ENCODE peak calls at places on chromosome 13, in ten cellular contexts. H, X, K, O, D, Q, L, M, J and G are unnamed samples.

GRCh38 chr13:52374389-52374788 is 31.6 kb downstream of the THSD1 start:
- DNase-seq in H (no peak), X (no peak), K (no peak), O (no peak), D (no peak), Q (no peak), L (no peak), M (no peak), J (no peak), G (no peak)

GRCh38 chr13:75478659-75479058 is 3.3 kb downstream of the TBC1D4 start:
- DNase-seq in H (no peak), X (no peak), K (no peak), O (no peak), D (no peak), Q (no peak), L (no peak), M (no peak), J (no peak), G (no peak)

GRCh38 chr13:77239312-77239711 is 87.6 kb downstream of the MYCBP2 start:
- DNase-seq in H (no peak), X (no peak), K (no peak), O (no peak), D (no peak), Q (no peak), L (no peak), M (no peak), J (no peak), G (no peak)

GRCh38 chr13:81058916-81059290 is 718.0 kb upstream of the SPRY2 start:
- DNase-seq in H (no peak), X (no peak), K (no peak), O (no peak), D (no peak), Q (no peak), L (no peak), M (no peak), J (no peak), G (no peak)

GRCh38 chr13:22454586-22454985 is 726.2 kb upstream of the SGCG start:
- DNase-seq in H (no peak), X (no peak), K (no peak), O (no peak), D (peak), Q (no peak), L (no peak), M (no peak), J (no peak), G (no peak)

GRCh38 chr13:110402301-110403069 is 95.4 kb downstream of the COL4A2 start:
- DNase-seq in H (no peak), X (no peak), K (no peak), O (no peak), D (no peak), Q (no peak), L (no peak), M (no peak), J (no peak), G (no peak)

GRCh38 chr13:108963846-108964600 is 334.6 kb downstream of the MYO16 start:
- DNase-seq in H (no peak), X (no peak), K (no peak), O (no peak), D (no peak), Q (no peak), L (no peak), M (peak), J (no peak), G (no peak)

GRCh38 chr13:95146486-95146885 is 154.8 kb downstream of the ABCC4 start:
- DNase-seq in H (no peak), X (no peak), K (no peak), O (no peak), D (no peak), Q (no peak), L (no peak), M (no peak), J (no peak), G (no peak)

GRCh38 chr13:90719452-90719851 is 628.0 kb upstream of the MIR17HG start:
- DNase-seq in H (no peak), X (no peak), K (no peak), O (no peak), D (no peak), Q (no peak), L (no peak), M (no peak), J (no peak), G (no peak)

GRCh38 chr13:23561261-23561660 is 9.0 kb upstream of the TNFRSF19 start:
- DNase-seq in H (no peak), X (no peak), K (no peak), O (no peak), D (no peak), Q (no peak), L (no peak), M (no peak), J (peak), G (no peak)

GRCh38 chr13:79228972-79229371 is 177.1 kb downstream of the RBM26 start:
- DNase-seq in H (no peak), X (no peak), K (no peak), O (no peak), D (no peak), Q (no peak), L (no peak), M (no peak), J (no peak), G (no peak)

GRCh38 chr13:26961890-26962615 is 201.5 kb upstream of the GPR12 start:
- DNase-seq in H (no peak), X (no peak), K (no peak), O (no peak), D (no peak), Q (peak), L (no peak), M (no peak), J (no peak), G (no peak)

GRCh38 chr13:25143693-25144092 is 28.4 kb downstream of the AMER2 start:
- DNase-seq in H (no peak), X (no peak), K (no peak), O (no peak), D (no peak), Q (no peak), L (no peak), M (no peak), J (no peak), G (no peak)

GRCh38 chr13:32347651-32348050 is 32.3 kb downstream of the BRCA2 start:
- DNase-seq in H (no peak), X (no peak), K (no peak), O (no peak), D (no peak), Q (no peak), L (no peak), M (no peak), J (no peak), G (no peak)

GRCh38 chr13:42892760-42893159 is 99.3 kb downstream of the EPSTI1 start:
- DNase-seq in H (no peak), X (no peak), K (no peak), O (no peak), D (no peak), Q (no peak), L (no peak), M (no peak), J (no peak), G (no peak)

GRCh38 chr13:79988573-79988972 is 352.4 kb downstream of the SPRY2 start:
- DNase-seq in H (no peak), X (no peak), K (no peak), O (no peak), D (no peak), Q (no peak), L (no peak), M (no peak), J (no peak), G (no peak)

GRCh38 chr13:77616027-77616426 is 80.5 kb downstream of the SCEL start:
- DNase-seq in H (no peak), X (no peak), K (no peak), O (no peak), D (no peak), Q (no peak), L (no peak), M (no peak), J (no peak), G (no peak)